ENCODE peak calls at places on chromosomes 3 and 15, in nine cellular contexts. R is T-helper 9 cell; C is left ventricle myocardium inferior; Y is ACHN; D is spleen; X is nephron progenitor cell; T is T-helper 1 cell; H is stimulated activated CD4-positive, alpha-beta T cell treated with anti-CD3 and anti-CD28 coated beads, Interleukin-4, amount 100 ng/mL, for 48 hours; I is NCI-H2029 treated with DMSO at 0.1 percent for 48 hours. M is an unnamed sample.

GRCh38 chr3:47681016-47681415 is 100.7 kb downstream of the SMARCC1 start:
- DNase-seq in C (no peak), X (no peak), Y (no peak), I (no peak), H (no peak), R (no peak), T (no peak), D (no peak), M (no peak)

GRCh38 chr15:100133001-100133400 is 208.8 kb downstream of the ADAMTS17 start:
- DNase-seq in C (no peak), Y (no peak), H (no peak), D (no peak), I (no peak), X (no peak), T (no peak), R (no peak), M (no peak)

GRCh38 chr15:50219820-50220219 is 37.8 kb downstream of the SLC27A2 start:
- DNase-seq in I (no peak), X (no peak), R (no peak), Y (no peak), D (no peak), H (no peak), T (no peak), C (no peak), M (no peak)

GRCh38 chr3:48966876-48967361 is 23.1 kb upstream of the P4HTM start:
- DNase-seq in C (no peak), D (no peak), Y (no peak), I (no peak), X (no peak), R (no peak), H (no peak), T (no peak), M (no peak)

GRCh38 chr3:114902691-114903101 is 244.4 kb downstream of the ZBTB20 start:
- DNase-seq in C (no peak), H (no peak), T (no peak), R (no peak), D (no peak), I (peak), Y (peak), X (no peak), M (no peak)

GRCh38 chr3:193342551-193342950 is 36.0 kb downstream of the ATP13A5 start:
- DNase-seq in H (no peak), D (no peak), R (no peak), I (no peak), T (no peak), Y (no peak), C (no peak), X (peak), M (no peak)

GRCh38 chr3:87228316-87228715 is 1.2 kb downstream of the CHMP2B start:
- DNase-seq in R (no peak), I (no peak), H (no peak), Y (no peak), X (no peak), T (no peak), C (no peak), D (no peak), M (no peak)

GRCh38 chr3:183500349-183500748 is 55.2 kb downstream of the KLHL6 start:
- DNase-seq in R (no peak), H (no peak), X (no peak), D (no peak), C (no peak), Y (no peak), I (peak), T (no peak), M (no peak)

GRCh38 chr3:134353831-134354611 is 20.2 kb downstream of the AMOTL2 start:
- DNase-seq in D (peak), T (no peak), X (no peak), I (no peak), H (no peak), R (no peak), Y (peak), C (no peak), M (no peak)

GRCh38 chr3:52204337-52205073 is 6.5 kb downstream of the ALAS1 start:
- DNase-seq in H (no peak), Y (no peak), T (no peak), C (no peak), I (peak), D (peak), R (no peak), X (no peak), M (no peak)

M was measured in COLO829.